ENCODE peak calls at places on chromosome 22, in six cellular contexts. One of them, this sample, is unnamed.

GRCh38 chr22:36636916-36637315 is 66.6 kb downstream of the CACNG2 start:
- DNase-seq in T-helper 2 cell treated with Interferon-gamma antibody and Interleukin-4, amounts not matched to agents 5 μg/mL and 100 μg/mL, for 36 hours: no peak
- DNase-seq in HAP-1: peak; percentile 16
- DNase-seq in HT1080: no peak
- DNase-seq in stimulated activated CD8-positive, alpha-beta memory T cell treated with anti-CD3 and anti-CD28 coated beads, Interleukin-15, amount 100 ng/mL, for 4 hours: no peak
- DNase-seq in AG04450: no peak
- DNase-seq in this sample: no peak

GRCh38 chr22:27139935-27140493 is 482.6 kb downstream of the MIAT start:
- DNase-seq in T-helper 2 cell treated with Interferon-gamma antibody and Interleukin-4, amounts not matched to agents 5 μg/mL and 100 μg/mL, for 36 hours: no peak
- DNase-seq in HAP-1: no peak
- DNase-seq in HT1080: peak; percentile 84
- DNase-seq in stimulated activated CD8-positive, alpha-beta memory T cell treated with anti-CD3 and anti-CD28 coated beads, Interleukin-15, amount 100 ng/mL, for 4 hours: no peak
- DNase-seq in AG04450: no peak
- DNase-seq in this sample: no peak

GRCh38 chr22:39284142-39284980 is 35.1 kb downstream of the RPL3 start:
- DNase-seq in T-helper 2 cell treated with Interferon-gamma antibody and Interleukin-4, amounts not matched to agents 5 μg/mL and 100 μg/mL, for 36 hours: no peak
- DNase-seq in HAP-1: no peak
- DNase-seq in HT1080: no peak
- DNase-seq in stimulated activated CD8-positive, alpha-beta memory T cell treated with anti-CD3 and anti-CD28 coated beads, Interleukin-15, amount 100 ng/mL, for 4 hours: no peak
- DNase-seq in AG04450: no peak
- DNase-seq in this sample: no peak

GRCh38 chr22:24134090-24134846 is 47.0 kb upstream of the SUSD2 start:
- DNase-seq in T-helper 2 cell treated with Interferon-gamma antibody and Interleukin-4, amounts not matched to agents 5 μg/mL and 100 μg/mL, for 36 hours: peak; percentile 27
- DNase-seq in HAP-1: no peak
- DNase-seq in HT1080: no peak
- DNase-seq in stimulated activated CD8-positive, alpha-beta memory T cell treated with anti-CD3 and anti-CD28 coated beads, Interleukin-15, amount 100 ng/mL, for 4 hours: peak; percentile 81
- DNase-seq in AG04450: no peak
- DNase-seq in this sample: peak; percentile 70

GRCh38 chr22:24566899-24567511 is 11.2 kb downstream of the SNRPD3 start:
- DNase-seq in T-helper 2 cell treated with Interferon-gamma antibody and Interleukin-4, amounts not matched to agents 5 μg/mL and 100 μg/mL, for 36 hours: no peak
- DNase-seq in HAP-1: no peak
- DNase-seq in HT1080: no peak
- DNase-seq in stimulated activated CD8-positive, alpha-beta memory T cell treated with anti-CD3 and anti-CD28 coated beads, Interleukin-15, amount 100 ng/mL, for 4 hours: no peak
- DNase-seq in AG04450: no peak
- DNase-seq in this sample: no peak

GRCh38 chr22:37187552-37187890 is 526 bp downstream of the C1QTNF6 start:
- DNase-seq in T-helper 2 cell treated with Interferon-gamma antibody and Interleukin-4, amounts not matched to agents 5 μg/mL and 100 μg/mL, for 36 hours: no peak
- DNase-seq in HAP-1: no peak
- DNase-seq in HT1080: peak; percentile 60
- DNase-seq in stimulated activated CD8-positive, alpha-beta memory T cell treated with anti-CD3 and anti-CD28 coated beads, Interleukin-15, amount 100 ng/mL, for 4 hours: no peak
- DNase-seq in AG04450: no peak
- DNase-seq in this sample: no peak

GRCh38 chr22:44299124-44299523 is 13.6 kb downstream of the SHISAL1 start:
- DNase-seq in T-helper 2 cell treated with Interferon-gamma antibody and Interleukin-4, amounts not matched to agents 5 μg/mL and 100 μg/mL, for 36 hours: no peak
- DNase-seq in HAP-1: no peak
- DNase-seq in HT1080: no peak
- DNase-seq in stimulated activated CD8-positive, alpha-beta memory T cell treated with anti-CD3 and anti-CD28 coated beads, Interleukin-15, amount 100 ng/mL, for 4 hours: no peak
- DNase-seq in AG04450: no peak
- DNase-seq in this sample: no peak

GRCh38 chr22:36435516-36436415 is 45.7 kb downstream of the TXN2 start:
- DNase-seq in T-helper 2 cell treated with Interferon-gamma antibody and Interleukin-4, amounts not matched to agents 5 μg/mL and 100 μg/mL, for 36 hours: peak; percentile 31
- DNase-seq in HAP-1: peak; percentile 29
- DNase-seq in HT1080: no peak
- DNase-seq in stimulated activated CD8-positive, alpha-beta memory T cell treated with anti-CD3 and anti-CD28 coated beads, Interleukin-15, amount 100 ng/mL, for 4 hours: peak; percentile 64
- DNase-seq in AG04450: no peak
- DNase-seq in this sample: peak; percentile 74

GRCh38 chr22:43835166-43835565 is 23.1 kb upstream of the EFCAB6 start:
- DNase-seq in T-helper 2 cell treated with Interferon-gamma antibody and Interleukin-4, amounts not matched to agents 5 μg/mL and 100 μg/mL, for 36 hours: no peak
- DNase-seq in HAP-1: no peak
- DNase-seq in HT1080: no peak
- DNase-seq in stimulated activated CD8-positive, alpha-beta memory T cell treated with anti-CD3 and anti-CD28 coated beads, Interleukin-15, amount 100 ng/mL, for 4 hours: no peak
- DNase-seq in AG04450: no peak
- DNase-seq in this sample: no peak

GRCh38 chr22:45887202-45888131 is 89.5 kb downstream of the WNT7B start:
- DNase-seq in T-helper 2 cell treated with Interferon-gamma antibody and Interleukin-4, amounts not matched to agents 5 μg/mL and 100 μg/mL, for 36 hours: no peak
- DNase-seq in HAP-1: no peak
- DNase-seq in HT1080: no peak
- DNase-seq in stimulated activated CD8-positive, alpha-beta memory T cell treated with anti-CD3 and anti-CD28 coated beads, Interleukin-15, amount 100 ng/mL, for 4 hours: no peak
- DNase-seq in AG04450: no peak
- DNase-seq in this sample: no peak

GRCh38 chr22:32850591-32851517 is 49.3 kb downstream of the TIMP3 start:
- DNase-seq in T-helper 2 cell treated with Interferon-gamma antibody and Interleukin-4, amounts not matched to agents 5 μg/mL and 100 μg/mL, for 36 hours: no peak
- DNase-seq in HAP-1: no peak
- DNase-seq in HT1080: no peak
- DNase-seq in stimulated activated CD8-positive, alpha-beta memory T cell treated with anti-CD3 and anti-CD28 coated beads, Interleukin-15, amount 100 ng/mL, for 4 hours: no peak
- DNase-seq in AG04450: no peak
- DNase-seq in this sample: no peak